ENCODE peak calls at places on chromosomes 7 and 10, in five cellular contexts. V, A, W, E and Y are unnamed samples.

GRCh38 chr10:31698169-31698890 is 230.3 kb downstream of the ARHGAP12 start:
- DNase-seq in V (peak; percentile 68), A (no peak), W (no peak), E (no peak), Y (no peak)

GRCh38 chr10:85767936-85768335 is 598.7 kb downstream of the GRID1 start:
- DNase-seq in V (no peak), A (no peak), W (no peak), E (no peak), Y (no peak)

GRCh38 chr7:120944826-120945562 is 5.6 kb upstream of the ING3 start:
- DNase-seq in V (no peak), A (no peak), W (no peak), E (no peak), Y (no peak)

GRCh38 chr7:8827329-8827728 is 393.9 kb downstream of the NXPH1 start:
- DNase-seq in V (no peak), A (no peak), W (no peak), E (no peak), Y (no peak)

GRCh38 chr10:104309980-104310978 is 28.0 kb downstream of the ITPRIP start:
- DNase-seq in V (peak; percentile 77), A (no peak), W (no peak), E (no peak), Y (no peak)

GRCh38 chr7:107017965-107018714 is 26.4 kb upstream of the PRKAR2B start:
- DNase-seq in V (no peak), A (no peak), W (no peak), E (no peak), Y (no peak)

GRCh38 chr10:49115796-49116508 is 630 bp upstream of the VSTM4 start:
- DNase-seq in V (no peak), A (no peak), W (no peak), E (no peak), Y (no peak)

GRCh38 chr10:32956365-32957197 is 1.4 kb downstream of the ITGB1 start:
- DNase-seq in V (no peak), A (no peak), W (no peak), E (no peak), Y (no peak)

GRCh38 chr10:75117996-75118395 is 6.5 kb downstream of the SAMD8 start:
- DNase-seq in V (no peak), A (no peak), W (no peak), E (no peak), Y (no peak)

GRCh38 chr7:97480700-97481410 is 251.0 kb upstream of the TAC1 start:
- DNase-seq in V (no peak), A (no peak), W (peak; percentile 37), E (no peak), Y (no peak)

GRCh38 chr7:76515999-76516443 is 5.7 kb downstream of the UPK3B start:
- DNase-seq in V (no peak), A (peak; percentile 96), W (peak; percentile 46), E (peak; percentile 74), Y (peak; percentile 36)

GRCh38 chr10:100334762-100335161 is 4.7 kb upstream of the PKD2L1 start:
- DNase-seq in V (no peak), A (no peak), W (no peak), E (no peak), Y (no peak)

GRCh38 chr10:32332299-32332750 is 14.6 kb downstream of the EPC1 start:
- DNase-seq in V (no peak), A (no peak), W (no peak), E (no peak), Y (no peak)

GRCh38 chr7:77409005-77409738 is 7.0 kb downstream of the GSAP start:
- DNase-seq in V (no peak), A (no peak), W (no peak), E (peak; percentile 26), Y (no peak)

GRCh38 chr7:84049034-84049433 is 145.6 kb downstream of the SEMA3A start:
- DNase-seq in V (no peak), A (no peak), W (no peak), E (no peak), Y (no peak)

GRCh38 chr10:34908472-34908871 is 93.4 kb upstream of the PARD3 start:
- DNase-seq in V (no peak), A (no peak), W (no peak), E (no peak), Y (peak; percentile 70)

GRCh38 chr10:129662386-129662785 is 195.3 kb downstream of the MGMT start:
- DNase-seq in V (no peak), A (no peak), W (no peak), E (no peak), Y (peak; percentile 4)

GRCh38 chr7:52639981-52640380 is 395.5 kb upstream of the POM121L12 start:
- DNase-seq in V (no peak), A (no peak), W (no peak), E (no peak), Y (no peak)

GRCh38 chr10:119131512-119132240 is 27.8 kb downstream of the DENND10 start:
- DNase-seq in V (no peak), A (no peak), W (no peak), E (no peak), Y (peak; percentile 54)

GRCh38 chr10:69061305-69062161 is 26.4 kb upstream of the SRGN start:
- DNase-seq in V (peak; percentile 64), A (no peak), W (no peak), E (peak; percentile 70), Y (no peak)

GRCh38 chr10:95246582-95247051 is 44.2 kb downstream of the PDLIM1 start:
- DNase-seq in V (peak; percentile 73), A (no peak), W (peak; percentile 92), E (peak; percentile 56), Y (peak; percentile 68)

GRCh38 chr7:1823376-1824150 is 153.5 kb downstream of the ELFN1 start:
- DNase-seq in V (no peak), A (peak; percentile 68), W (no peak), E (no peak), Y (no peak)

GRCh38 chr7:66739953-66740301 is 606 bp upstream of the RABGEF1 start:
- DNase-seq in V (no peak), A (no peak), W (no peak), E (no peak), Y (no peak)

GRCh38 chr7:105934577-105935185 is 28.4 kb upstream of the CDHR3 start:
- DNase-seq in V (no peak), A (no peak), W (peak; percentile 72), E (peak; percentile 11), Y (peak; percentile 46)

GRCh38 chr10:31644931-31645633 is 283.5 kb downstream of the ARHGAP12 start:
- DNase-seq in V (no peak), A (no peak), W (no peak), E (no peak), Y (no peak)

GRCh38 chr10:103922659-103923058 is 4.7 kb upstream of the STN1 start:
- DNase-seq in V (no peak), A (no peak), W (no peak), E (no peak), Y (no peak)

GRCh38 chr10:117537436-117537903 is 5.1 kb upstream of the EMX2 start:
- DNase-seq in V (no peak), A (peak; percentile 89), W (peak; percentile 69), E (peak; percentile 4), Y (no peak)

GRCh38 chr10:96850825-96851224 is 18.7 kb downstream of the LCOR start:
- DNase-seq in V (no peak), A (no peak), W (no peak), E (no peak), Y (no peak)

GRCh38 chr7:138417103-138417695 is 42.9 kb upstream of the TRIM24 start:
- DNase-seq in V (no peak), A (no peak), W (peak; percentile 42), E (no peak), Y (no peak)

GRCh38 chr7:1248459-1249131 is 15.9 kb downstream of the UNCX start:
- DNase-seq in V (no peak), A (peak; percentile 66), W (no peak), E (no peak), Y (no peak)

GRCh38 chr7:28417321-28417940 is 5.1 kb downstream of the CREB5 start:
- DNase-seq in V (no peak), A (no peak), W (no peak), E (no peak), Y (no peak)

GRCh38 chr10:99984635-99985034 is 25.1 kb downstream of the DNMBP start:
- DNase-seq in V (no peak), A (no peak), W (no peak), E (no peak), Y (no peak)

DNA sequence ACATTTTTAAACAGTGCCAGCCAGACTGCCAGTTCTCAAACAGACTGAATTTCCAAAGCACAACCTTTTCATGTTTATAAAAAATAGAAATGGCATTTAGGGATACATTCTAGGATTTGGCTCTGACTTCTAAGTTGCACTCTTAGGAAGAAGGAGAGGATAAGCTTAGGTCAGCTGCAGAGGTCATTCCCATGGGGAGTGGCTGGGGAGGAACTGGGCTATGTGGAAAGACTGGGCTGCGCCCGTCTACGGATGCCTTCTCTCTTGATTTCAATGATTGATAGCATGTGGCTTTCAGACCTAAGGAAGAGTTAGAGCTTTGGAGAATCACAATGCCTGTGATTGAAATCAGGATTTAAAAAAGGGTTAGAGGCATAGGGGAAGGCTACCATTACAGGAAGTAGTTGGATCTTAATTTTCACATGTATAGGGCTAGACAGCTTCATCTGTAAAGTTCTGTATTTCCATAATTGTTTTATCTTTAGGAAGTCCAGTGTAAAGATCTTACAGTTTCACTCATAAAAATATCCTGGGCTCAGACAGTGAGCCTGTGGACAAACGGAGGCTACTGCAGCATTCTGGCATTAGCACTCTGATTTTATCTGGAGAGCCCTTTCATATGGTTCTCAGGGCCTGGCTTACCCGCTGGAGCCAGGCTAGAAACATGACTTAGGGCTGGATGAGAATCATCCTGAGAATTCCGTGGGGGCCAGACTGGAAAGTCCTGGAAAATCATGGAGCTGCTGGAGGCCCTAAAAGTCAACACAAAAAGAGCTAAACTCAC is 29.5 kb downstream of the NUDT5 start:
- DNase-seq in V (no peak), A (no peak), W (no peak), E (no peak), Y (no peak)
- H3K4me1 ChIP-seq in V (no peaks in the 10 kb centered on the region), A (no peaks in the 10 kb centered on the region), W (no peaks in the 10 kb centered on the region), E (no peaks in the 10 kb centered on the region), Y (no peaks in the 10 kb centered on the region)

DNA sequence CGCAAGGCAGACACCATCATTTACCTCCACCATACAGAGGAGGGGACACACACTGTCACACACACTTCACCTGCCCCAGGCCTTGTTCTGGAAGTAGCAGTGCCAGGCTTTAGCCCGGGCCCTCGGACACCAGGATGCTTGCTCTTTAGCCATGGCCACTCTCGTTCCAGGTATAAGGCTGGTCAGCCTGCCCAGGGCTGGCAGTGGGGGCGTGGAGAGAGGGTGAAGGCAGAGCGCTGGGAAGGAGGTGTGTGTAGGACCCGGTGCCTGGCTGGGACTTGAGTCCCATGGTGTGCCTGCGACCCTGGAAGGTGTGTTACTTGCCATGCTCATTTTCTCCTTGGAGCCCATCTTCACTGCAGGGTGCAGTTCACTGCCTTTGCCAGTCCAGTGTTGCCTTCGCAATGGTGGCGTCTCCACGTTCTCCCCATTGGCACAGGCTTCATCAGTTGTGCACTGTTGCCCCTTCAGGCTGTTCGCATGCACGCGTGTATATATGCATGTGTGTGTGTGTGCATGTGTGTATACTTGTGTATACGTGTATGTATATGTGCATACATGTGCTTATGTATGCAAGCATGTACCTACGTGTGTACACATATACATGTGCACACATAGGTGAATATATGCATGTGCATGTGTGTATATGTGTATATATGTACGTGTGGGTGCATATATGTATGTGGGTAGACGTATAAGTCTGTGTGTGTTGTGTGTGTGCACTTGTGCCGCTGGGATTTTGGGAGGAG is 153.4 kb downstream of the CAMK1D start:
- DNase-seq in V (no peak), A (no peak), W (no peak), E (no peak), Y (no peak)
- H3K9me3 ChIP-seq in V (no peaks in the 10 kb centered on the region), A (no peaks in the 10 kb centered on the region), W (no peaks in the 10 kb centered on the region), E (no peaks in the 10 kb centered on the region), Y (no peaks in the 10 kb centered on the region)

GRCh38 chr7:130143334-130143732 is 61.9 kb downstream of the TMEM209 start:
- DNase-seq in V (no peak), A (no peak), W (no peak), E (no peak), Y (no peak)
- H3K27ac ChIP-seq in V (no peak overlapping the region), A (peak overlapping the region; percentile 54), W (no peak overlapping the region), E (no peak overlapping the region), Y (no peak overlapping the region)

GRCh38 chr10:24900888-24901685 is 51.3 kb downstream of the PRTFDC1 start:
- DNase-seq in V (no peak), A (no peak), W (no peak), E (no peak), Y (peak; percentile 59)
- H3K4me1 ChIP-seq in V (no peaks in the 10 kb centered on the region), A (peaks cover 12% of the 10 kb centered on the region), W (peaks cover 2% of the 10 kb centered on the region), E (peaks cover 36% of the 10 kb centered on the region), Y (peaks cover 26% of the 10 kb centered on the region)